ENCODE peak calls at places on chromosomes 7 and 10, in six cellular contexts. E is ovary, J is tibial nerve, V is A549, P is transverse colon, U is suprapubic skin. O is an unnamed sample.

GRCh38 chr10:60208676-60209269 is 180.9 kb downstream of the ANK3 start:
- DNase-seq in V (peak; percentile 59), E (no peak), U (no peak), J (no peak), P (no peak), O (no peak)

GRCh38 chr7:73941836-73942551 is 81.0 kb downstream of the TMEM270 start:
- DNase-seq in P (no peak), U (no peak), E (no peak), J (no peak), V (peak; percentile 77), O (no peak)

GRCh38 chr10:48468866-48469511 is 135.9 kb downstream of the ARHGAP22 start:
- DNase-seq in E (peak; percentile 24), P (no peak), J (no peak), U (peak; percentile 55), V (no peak), O (no peak)

GRCh38 chr7:86598311-86598710 is 45.4 kb upstream of the GRM3 start:
- DNase-seq in U (no peak), J (no peak), P (no peak), V (peak; percentile 51), E (no peak), O (peak; percentile 13)

GRCh38 chr7:47198159-47198558 is 383.8 kb downstream of the TNS3 start:
- DNase-seq in P (no peak), V (peak; percentile 18), J (no peak), E (no peak), U (no peak), O (no peak)

GRCh38 chr7:42233939-42234338 is 3.1 kb downstream of the GLI3 start:
- DNase-seq in V (no peak), U (no peak), P (no peak), J (no peak), E (no peak), O (no peak)

GRCh38 chr10:92241158-92241500 is 49.7 kb downstream of the CPEB3 start:
- DNase-seq in E (peak; percentile 34), P (peak; percentile 24), U (no peak), J (no peak), V (peak; percentile 10), O (no peak)

GRCh38 chr10:27601937-27602538 is 97.9 kb downstream of the RAB18 start:
- DNase-seq in P (no peak), U (no peak), J (no peak), V (no peak), E (no peak), O (no peak)

GRCh38 chr10:50577681-50578350 is 45.9 kb downstream of the SGMS1 start:
- DNase-seq in E (no peak), U (no peak), P (peak; percentile 26), V (no peak), J (peak; percentile 30), O (no peak)

GRCh38 chr10:118980135-118980865 is 49.2 kb upstream of the NANOS1 start:
- DNase-seq in E (no peak), J (no peak), V (no peak), P (no peak), U (peak; percentile 74), O (peak; percentile 38)

GRCh38 chr7:122067077-122067476 is 77.0 kb downstream of the AASS start:
- DNase-seq in J (no peak), P (no peak), V (no peak), U (no peak), E (no peak), O (no peak)

GRCh38 chr7:121395494-121395960 is 581 bp downstream of the FAM3C start:
- DNase-seq in E (no peak), J (peak; percentile 11), V (peak; percentile 9), U (no peak), P (peak; percentile 51), O (peak; percentile 36)

GRCh38 chr7:142714375-142714774 is 34.9 kb upstream of the PRSS1 start:
- DNase-seq in J (no peak), E (no peak), P (no peak), U (no peak), V (no peak), O (no peak)

GRCh38 chr10:3239066-3239919 is 66.7 kb upstream of the PITRM1 start:
- DNase-seq in P (peak; percentile 83), J (peak; percentile 84), V (peak; percentile 71), E (peak; percentile 71), U (no peak), O (peak; percentile 84)

GRCh38 chr10:5551531-5552375 is 27.0 kb downstream of the CALML3 start:
- DNase-seq in U (peak; percentile 72), V (no peak), J (no peak), E (no peak), P (peak; percentile 78), O (no peak)

GRCh38 chr7:139595806-139596205 is 72.3 kb downstream of the CLEC2L start:
- DNase-seq in E (no peak), J (no peak), P (no peak), U (no peak), V (no peak), O (no peak)

GRCh38 chr10:100874702-100875483 is 37.9 kb upstream of the SLF2 start:
- DNase-seq in V (no peak), P (no peak), E (no peak), J (no peak), U (no peak), O (no peak)

GRCh38 chr10:118341678-118342637 is at the start of gene FAM204A:
- DNase-seq in P (peak; percentile 94), V (peak; percentile 93), U (peak; percentile 98), E (peak; percentile 94), J (peak; percentile 98), O (peak; percentile 90)

GRCh38 chr10:75048669-75049098 is 62.8 kb upstream of the SAMD8 start:
- DNase-seq in P (no peak), U (no peak), J (peak; percentile 33), E (no peak), V (no peak), O (no peak)

GRCh38 chr10:44971419-44971818 is 7.2 kb downstream of the DEPP1 start:
- DNase-seq in E (peak; percentile 25), V (no peak), J (no peak), P (no peak), U (no peak), O (no peak)

GRCh38 chr10:44973323-44974081 is 5.1 kb downstream of the DEPP1 start:
- DNase-seq in V (no peak), J (no peak), U (no peak), E (peak; percentile 26), P (no peak), O (peak; percentile 74)

GRCh38 chr10:44970812-44971395 is 7.7 kb downstream of the DEPP1 start:
- DNase-seq in J (no peak), E (no peak), V (no peak), U (peak; percentile 48), P (no peak), O (no peak)

GRCh38 chr10:44972874-44973306 is 5.7 kb downstream of the DEPP1 start:
- DNase-seq in V (no peak), J (no peak), U (no peak), E (peak; percentile 30), P (no peak), O (no peak)

GRCh38 chr10:44971935-44972792 is 6.4 kb downstream of the DEPP1 start:
- DNase-seq in P (no peak), U (peak; percentile 61), J (no peak), E (peak; percentile 19), V (no peak), O (no peak)
- H3K4me1 ChIP-seq in P (peaks cover 28% of the 10 kb centered on the region), U (peaks cover 49% of the 10 kb centered on the region), J (peaks cover 87% of the 10 kb centered on the region), E (peaks cover 15% of the 10 kb centered on the region), V (peaks cover 13% of the 10 kb centered on the region), O (peaks cover 61% of the 10 kb centered on the region)

GRCh38 chr7:22591271-22591670 is 91.3 kb upstream of the STEAP1B start:
- DNase-seq in U (no peak), V (no peak), P (no peak), E (no peak), J (no peak), O (no peak)

GRCh38 chr7:22587322-22587721 is 87.3 kb upstream of the STEAP1B start:
- DNase-seq in P (no peak), V (no peak), U (no peak), E (no peak), J (no peak), O (no peak)

GRCh38 chr7:22586806-22587180 is 86.8 kb upstream of the STEAP1B start:
- DNase-seq in P (no peak), J (no peak), U (no peak), V (peak; percentile 46), E (no peak), O (no peak)

GRCh38 chr7:22588396-22588795 is 88.4 kb upstream of the STEAP1B start:
- DNase-seq in P (no peak), J (no peak), E (no peak), V (no peak), U (no peak), O (no peak)

DNA sequence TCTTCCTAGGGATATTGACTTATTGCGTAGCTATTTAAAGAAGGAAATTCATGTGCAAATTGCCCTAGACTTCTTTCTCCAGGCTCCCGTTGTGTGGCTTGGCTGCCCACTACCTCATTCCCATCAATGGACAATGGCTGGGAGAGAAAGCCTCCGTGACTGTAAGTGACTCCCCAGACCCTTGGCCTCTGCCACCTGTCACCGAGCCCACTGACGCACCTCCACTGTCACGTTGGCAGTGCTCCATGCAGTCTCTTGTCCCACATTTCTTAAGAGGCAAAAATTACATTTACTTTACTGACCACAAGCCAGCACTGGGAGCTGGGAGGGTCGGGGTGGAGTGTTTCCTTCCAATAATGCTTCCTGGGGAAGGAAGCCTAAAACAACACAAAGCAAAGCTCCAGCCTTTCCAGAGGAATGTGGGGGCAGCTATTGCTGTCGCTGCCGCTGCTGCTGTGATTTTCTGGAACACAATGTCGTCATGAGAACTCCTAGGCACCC is 89.7 kb upstream of the STEAP1B start:
- DNase-seq in U (no peak), V (no peak), P (no peak), E (peak; percentile 21), J (peak; percentile 61), O (peak; percentile 23)
- TF ChIP-seq EP300 in U (no peak), V (no peak), P (no peak), E (no peak), J (peak; percentile 31), O (peak; percentile 64)

DNA sequence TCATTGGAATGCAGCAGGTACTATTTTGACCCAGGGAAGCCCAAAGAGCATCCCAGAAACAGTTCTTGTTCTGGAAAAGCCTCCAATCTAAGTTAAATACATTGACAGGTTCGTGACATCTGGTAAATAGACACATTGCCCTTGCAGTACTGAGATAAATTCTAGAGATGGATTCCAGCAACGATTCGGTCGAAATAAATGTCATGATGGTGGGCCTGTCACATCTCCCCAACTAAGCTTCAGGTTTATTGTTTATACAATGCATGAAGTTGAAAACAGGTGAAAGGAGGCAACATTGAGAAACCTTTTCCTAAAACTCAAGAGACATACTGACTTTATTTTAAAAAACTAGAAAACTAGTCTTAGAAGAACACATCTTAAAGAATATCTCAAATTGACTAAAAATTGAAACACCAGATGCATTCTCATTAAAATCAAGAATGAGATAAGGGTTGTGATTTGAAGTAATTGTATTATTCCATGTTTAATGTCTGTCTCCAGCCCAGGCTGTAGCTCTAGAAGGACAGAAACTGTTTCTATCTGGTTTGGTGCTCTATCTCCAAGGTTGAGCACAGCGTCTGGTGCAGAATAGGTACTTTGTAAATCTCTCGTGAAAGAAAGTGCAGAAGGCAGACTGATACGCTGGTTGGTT is 114.0 kb downstream of the CABCOCO1 start:
- DNase-seq in U (no peak), P (no peak), E (no peak), J (no peak), V (no peak), O (no peak)
- H3K4me1 ChIP-seq in U (peaks cover 4% of the 10 kb centered on the region), P (no peaks in the 10 kb centered on the region), E (no peaks in the 10 kb centered on the region), J (peaks cover 5% of the 10 kb centered on the region), V (no peaks in the 10 kb centered on the region), O (peaks cover 3% of the 10 kb centered on the region)

DNA sequence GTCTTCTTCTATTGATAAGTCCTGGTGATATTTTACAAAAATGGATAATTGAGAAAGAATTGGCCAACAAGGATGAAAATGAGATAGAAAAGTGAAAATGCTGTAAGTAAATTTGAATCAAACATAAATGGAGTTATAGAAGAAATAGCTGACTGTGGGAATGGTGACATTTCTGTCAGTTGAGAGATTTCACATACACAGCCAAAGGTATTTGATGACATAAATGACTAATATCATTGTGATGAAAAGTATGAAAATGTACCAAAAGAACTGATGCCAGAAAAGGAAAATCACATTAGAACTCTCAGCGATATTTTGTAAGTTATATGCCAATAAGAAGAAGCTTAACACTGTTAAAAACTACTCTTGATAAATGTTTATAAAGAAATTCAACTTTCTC is 54.9 kb downstream of the TFPI2 start:
- DNase-seq in E (no peak), J (no peak), P (no peak), U (no peak), V (no peak), O (no peak)
- TF ChIP-seq EP300 in E (no peak), J (no peak), P (no peak), U (no peak), V (no peak), O (no peak)